ENCODE peak calls at places on chromosomes 1 and 21, in five cellular contexts. X is NCI-H2171 treated with DMSO at 0.1 percent for 48 hours, G is hippocampal formation, J is GM12891, F is AG08396. Y is an unnamed sample.

GRCh38 chr1:207115269-207115668 is 11.2 kb downstream of the C4BPA start:
- DNase-seq in X (no peak), G (no peak), J (no peak), F (no peak), Y (no peak)

GRCh38 chr1:150516050-150516591 is 569 bp downstream of the FALEC start:
- DNase-seq in X (peak), G (no peak), J (no peak), F (no peak), Y (peak)

GRCh38 chr1:7177438-7178126 is 392.3 kb downstream of the CAMTA1 start:
- DNase-seq in X (no peak), G (no peak), J (no peak), F (no peak), Y (no peak)

GRCh38 chr1:167648252-167648849 is 18.3 kb downstream of the RCSD1 start:
- DNase-seq in X (no peak), G (no peak), J (no peak), F (no peak), Y (no peak)

GRCh38 chr21:36385909-36386642 is 884 bp downstream of the CHAF1B start:
- DNase-seq in X (peak), G (no peak), J (no peak), F (no peak), Y (no peak)

GRCh38 chr1:204408074-204408507 is 3.5 kb downstream of the PPP1R15B start:
- DNase-seq in X (peak), G (peak), J (no peak), F (peak), Y (peak)

GRCh38 chr1:222931018-222931417 is 116.2 kb downstream of the DISP1 start:
- DNase-seq in X (peak), G (no peak), J (no peak), F (no peak), Y (no peak)

GRCh38 chr1:40868051-40868723 is 6.0 kb upstream of the CITED4 start:
- DNase-seq in X (no peak), G (no peak), J (no peak), F (no peak), Y (no peak)

GRCh38 chr21:41616063-41616591 is 108.2 kb upstream of the TMPRSS2 start:
- DNase-seq in X (no peak), G (no peak), J (no peak), F (peak), Y (no peak)

GRCh38 chr1:2583871-2584341 is 2.7 kb upstream of the PRXL2B start:
- DNase-seq in X (peak), G (no peak), J (no peak), F (peak), Y (no peak)

GRCh38 chr1:52142220-52143153 is 598 bp downstream of the ZFYVE9 start:
- DNase-seq in X (peak), G (peak), J (peak), F (peak), Y (peak)

GRCh38 chr1:48246727-48247126 is 24.2 kb downstream of the SLC5A9 start:
- DNase-seq in X (peak), G (peak), J (no peak), F (no peak), Y (no peak)

GRCh38 chr1:214842856-214843255 is 239.7 kb upstream of the KCNK2 start:
- DNase-seq in X (no peak), G (no peak), J (no peak), F (peak), Y (no peak)

GRCh38 chr21:42512346-42513034 is 1.2 kb upstream of the SLC37A1 start:
- DNase-seq in X (no peak), G (no peak), J (no peak), F (no peak), Y (no peak)

GRCh38 chr1:110481968-110482623 is 31.1 kb downstream of the PROK1 start:
- DNase-seq in X (no peak), G (no peak), J (no peak), F (no peak), Y (no peak)

GRCh38 chr1:201870397-201870796 is 18.3 kb upstream of the SHISA4 start:
- DNase-seq in X (no peak), G (no peak), J (no peak), F (peak), Y (no peak)

GRCh38 chr1:107480548-107480947 is 339.7 kb downstream of the NTNG1 start:
- DNase-seq in X (no peak), G (peak), J (no peak), F (no peak), Y (peak)

GRCh38 chr1:201819346-201819745 is 9.6 kb upstream of the IPO9 start:
- DNase-seq in X (no peak), G (no peak), J (no peak), F (no peak), Y (no peak)

GRCh38 chr1:22665752-22666151 is 12.7 kb downstream of the C1QB start:
- DNase-seq in X (no peak), G (no peak), J (no peak), F (peak), Y (peak)

GRCh38 chr1:201783572-201783971 is 45.4 kb upstream of the IPO9 start:
- DNase-seq in X (no peak), G (no peak), J (no peak), F (no peak), Y (no peak)

GRCh38 chr1:234564035-234565029 is 45.6 kb downstream of the IRF2BP2 start:
- DNase-seq in X (no peak), G (no peak), J (no peak), F (peak), Y (peak)

GRCh38 chr1:21121764-21122471 is 54.8 kb downstream of the EIF4G3 start:
- DNase-seq in X (no peak), G (no peak), J (no peak), F (peak), Y (no peak)

GRCh38 chr1:63794927-63795326 is 21.1 kb downstream of the ROR1 start:
- DNase-seq in X (no peak), G (no peak), J (no peak), F (peak), Y (peak)

GRCh38 chr1:236051107-236051885 is 13.6 kb downstream of the NID1 start:
- DNase-seq in X (no peak), G (no peak), J (no peak), F (peak), Y (no peak)

GRCh38 chr1:32759997-32760623 is 57.0 kb downstream of the YARS1 start:
- DNase-seq in X (no peak), G (no peak), J (no peak), F (no peak), Y (peak)

GRCh38 chr1:113013823-113014222 is 57.8 kb upstream of the SLC16A1 start:
- DNase-seq in X (no peak), G (no peak), J (no peak), F (no peak), Y (no peak)

GRCh38 chr1:94017155-94017829 is 103.7 kb downstream of the ABCA4 start:
- DNase-seq in X (no peak), G (no peak), J (no peak), F (no peak), Y (no peak)

GRCh38 chr1:167935252-167936067 is 1.0 kb upstream of the DCAF6 start:
- DNase-seq in X (peak), G (no peak), J (no peak), F (peak), Y (peak)

GRCh38 chr21:42582422-42583149 is 68.9 kb downstream of the SLC37A1 start:
- DNase-seq in X (no peak), G (no peak), J (no peak), F (no peak), Y (no peak)

GRCh38 chr1:34342334-34342733 is 165.6 kb downstream of the C1orf94 start:
- DNase-seq in X (no peak), G (no peak), J (no peak), F (no peak), Y (no peak)